ENCODE peak calls at places on chromosomes 11 and 22, in nine cellular contexts. D is sciatic nerve, Y is NCI-H1092, J is HS-27A, B is fibroblast of mammary gland, O is AG04450, W is IMR-90, Z is EL, E is hepatic stellate cell. F is an unnamed sample.

GRCh38 chr11:449889-450808 is at the start of gene PTDSS2:
- DNase-seq in D (peak; percentile 98), Y (peak; percentile 94), J (peak; percentile 77), B (peak; percentile 94), O (peak; percentile 86), W (peak; percentile 94), Z (peak; percentile 95), E (peak; percentile 96), F (peak; percentile 97)

GRCh38 chr22:47558828-47559700 is 796.6 kb downstream of the TBC1D22A start:
- DNase-seq in D (no peak), Y (no peak), J (no peak), B (no peak), O (no peak), W (no peak), Z (no peak), E (no peak), F (no peak)

GRCh38 chr11:46649180-46649738 is 31.9 kb downstream of the ATG13 start:
- DNase-seq in D (peak; percentile 71), Y (no peak), J (peak; percentile 95), B (peak; percentile 99), O (peak; percentile 91), W (peak; percentile 97), Z (peak; percentile 95), E (peak; percentile 81), F (peak; percentile 77)

GRCh38 chr11:85076535-85077330 is 550.4 kb downstream of the DLG2 start:
- DNase-seq in D (no peak), Y (peak; percentile 68), J (no peak), B (peak; percentile 41), O (no peak), W (peak; percentile 34), Z (no peak), E (no peak), F (peak; percentile 3)

GRCh38 chr11:28798286-28798685 is 690.1 kb downstream of the METTL15 start:
- DNase-seq in D (no peak), Y (no peak), J (no peak), B (no peak), O (no peak), W (no peak), Z (no peak), E (no peak), F (no peak)

GRCh38 chr22:23906641-23907040 is 12.5 kb downstream of the MIF start:
- DNase-seq in D (no peak), Y (no peak), J (no peak), B (no peak), O (no peak), W (no peak), Z (no peak), E (no peak), F (no peak)

GRCh38 chr11:56917708-56918450 is 70.8 kb upstream of the OR5AK2 start:
- DNase-seq in D (no peak), Y (no peak), J (no peak), B (no peak), O (no peak), W (no peak), Z (no peak), E (no peak), F (no peak)

GRCh38 chr22:38946771-38947170 is 10.6 kb upstream of the APOBEC3A start:
- DNase-seq in D (no peak), Y (no peak), J (no peak), B (no peak), O (no peak), W (no peak), Z (no peak), E (no peak), F (no peak)

GRCh38 chr11:75388386-75389275 is 10.7 kb upstream of the RPS3 start:
- DNase-seq in D (peak; percentile 86), Y (peak; percentile 78), J (no peak), B (peak; percentile 82), O (peak; percentile 45), W (peak; percentile 81), Z (peak; percentile 78), E (peak; percentile 79), F (peak; percentile 83)

GRCh38 chr11:8335186-8335585 is 71.5 kb upstream of the LMO1 start:
- DNase-seq in D (no peak), Y (no peak), J (no peak), B (no peak), O (no peak), W (no peak), Z (no peak), E (no peak), F (no peak)

GRCh38 chr11:15222777-15223176 is 108.1 kb downstream of the INSC start:
- DNase-seq in D (no peak), Y (no peak), J (no peak), B (peak; percentile 17), O (no peak), W (no peak), Z (no peak), E (no peak), F (no peak)

GRCh38 chr11:34492806-34493414 is 20.7 kb downstream of the ELF5 start:
- DNase-seq in D (peak; percentile 81), Y (peak; percentile 55), J (no peak), B (peak; percentile 66), O (no peak), W (peak; percentile 51), Z (peak; percentile 63), E (peak; percentile 52), F (peak; percentile 57)

GRCh38 chr11:78657441-78657840 is 82.8 kb upstream of the NARS2 start:
- DNase-seq in D (no peak), Y (no peak), J (no peak), B (no peak), O (no peak), W (no peak), Z (no peak), E (no peak), F (no peak)

GRCh38 chr22:41009222-41009948 is 58.2 kb downstream of the RBX1 start:
- DNase-seq in D (no peak), Y (no peak), J (no peak), B (peak; percentile 97), O (peak; percentile 85), W (peak; percentile 91), Z (peak; percentile 77), E (no peak), F (no peak)

GRCh38 chr11:560305-561147 is at the start of the genes LMNTD2 and RASSF7:
- DNase-seq in D (peak; percentile 93), Y (peak; percentile 79), J (no peak), B (peak; percentile 54), O (peak; percentile 36), W (peak; percentile 70), Z (peak; percentile 86), E (peak; percentile 99), F (peak; percentile 100)

GRCh38 chr11:113105584-113105983 is 144.4 kb downstream of the NCAM1 start:
- DNase-seq in D (no peak), Y (no peak), J (no peak), B (no peak), O (no peak), W (no peak), Z (no peak), E (no peak), F (no peak)

GRCh38 chr11:12693485-12694181 is 19.4 kb downstream of the TEAD1 start:
- DNase-seq in D (no peak), Y (peak; percentile 21), J (peak; percentile 94), B (peak; percentile 99), O (peak; percentile 94), W (peak; percentile 99), Z (peak; percentile 97), E (peak; percentile 65), F (peak; percentile 70)